ENCODE peak calls at places on chromosomes 6 and 20, in four cellular contexts. One of them, this sample, is unnamed.

GRCh38 chr20:1626528-1627192 is 6.9 kb upstream of the SIRPB1 start:
- DNase-seq in IMR-90: no peak
- DNase-seq in amniotic epithelial cell: no peak
- DNase-seq in KBM-7: no peak
- DNase-seq in this sample: no peak

GRCh38 chr20:60132827-60133549 is 174.8 kb downstream of the CDH26 start:
- DNase-seq in KBM-7: peak; percentile 59
- DNase-seq in amniotic epithelial cell: no peak
- DNase-seq in IMR-90: no peak
- DNase-seq in this sample: no peak

GRCh38 chr6:111252451-111252850 is 165.1 kb downstream of the SLC16A10 start:
- DNase-seq in KBM-7: no peak
- DNase-seq in amniotic epithelial cell: no peak
- DNase-seq in IMR-90: no peak
- DNase-seq in this sample: no peak

GRCh38 chr6:83183082-83183828 is 9.8 kb downstream of the PGM3 start:
- DNase-seq in IMR-90: peak; percentile 98
- DNase-seq in amniotic epithelial cell: peak; percentile 99
- DNase-seq in KBM-7: no peak
- DNase-seq in this sample: no peak

GRCh38 chr6:32796848-32797776 is 19.7 kb downstream of the HLA-DOB start:
- DNase-seq in KBM-7: peak; percentile 93
- DNase-seq in IMR-90: peak; percentile 58
- DNase-seq in amniotic epithelial cell: peak; percentile 68
- DNase-seq in this sample: peak; percentile 74

GRCh38 chr20:32017711-32018251 is 7.5 kb downstream of the CCM2L start:
- DNase-seq in IMR-90: no peak
- DNase-seq in KBM-7: no peak
- DNase-seq in amniotic epithelial cell: no peak
- DNase-seq in this sample: peak; percentile 51

GRCh38 chr6:46940433-46941226 is 18.9 kb upstream of the ADGRF5 start:
- DNase-seq in IMR-90: no peak
- DNase-seq in KBM-7: no peak
- DNase-seq in amniotic epithelial cell: no peak
- DNase-seq in this sample: no peak

GRCh38 chr6:99348220-99348822 is 1.2 kb downstream of the FAXC start:
- DNase-seq in KBM-7: no peak
- DNase-seq in IMR-90: no peak
- DNase-seq in amniotic epithelial cell: no peak
- DNase-seq in this sample: no peak

GRCh38 chr20:22456109-22456508 is 128.3 kb downstream of the FOXA2 start:
- DNase-seq in KBM-7: no peak
- DNase-seq in amniotic epithelial cell: no peak
- DNase-seq in IMR-90: no peak
- DNase-seq in this sample: no peak

GRCh38 chr6:797479-798077 is 104.6 kb upstream of the EXOC2 start:
- DNase-seq in amniotic epithelial cell: peak; percentile 49
- DNase-seq in IMR-90: peak; percentile 67
- DNase-seq in KBM-7: peak; percentile 59
- DNase-seq in this sample: peak; percentile 19

GRCh38 chr6:166553563-166554271 is 32.8 kb downstream of the RAMACL start:
- DNase-seq in amniotic epithelial cell: peak; percentile 73
- DNase-seq in IMR-90: peak; percentile 94
- DNase-seq in KBM-7: no peak
- DNase-seq in this sample: no peak

GRCh38 chr6:93731306-93731705 is 311.9 kb upstream of the EPHA7 start:
- DNase-seq in amniotic epithelial cell: no peak
- DNase-seq in IMR-90: no peak
- DNase-seq in KBM-7: no peak
- DNase-seq in this sample: no peak

GRCh38 chr20:60055740-60056139 is 97.5 kb downstream of the CDH26 start:
- DNase-seq in KBM-7: peak; percentile 84
- DNase-seq in IMR-90: no peak
- DNase-seq in amniotic epithelial cell: peak; percentile 21
- DNase-seq in this sample: peak; percentile 66

GRCh38 chr6:51398064-51398740 is 579.5 kb downstream of the TFAP2B start:
- DNase-seq in amniotic epithelial cell: no peak
- DNase-seq in IMR-90: no peak
- DNase-seq in KBM-7: peak; percentile 4
- DNase-seq in this sample: no peak

GRCh38 chr6:81863123-81863522 is 110.6 kb upstream of the TENT5A start:
- DNase-seq in IMR-90: no peak
- DNase-seq in amniotic epithelial cell: no peak
- DNase-seq in KBM-7: no peak
- DNase-seq in this sample: no peak